ENCODE peak calls at places on chromosome 20, in six cellular contexts. One of them, this sample, is unnamed. For H3K4me1 and H3K36me3, the result is how much of the 10 kb centered on the place peaks cover.

GRCh38 chr20:64142546-64142945 is 21.7 kb upstream of the MYT1 start:
- DNase-seq in psoas muscle: no peak
- DNase-seq in upper lobe of left lung: peak
- DNase-seq in lung: no peak
- DNase-seq in heart right ventricle: no peak
- DNase-seq in Caco-2: peak
- DNase-seq in this sample: no peak

GRCh38 chr20:5689451-5689850 is 60.8 kb upstream of the SHLD1 start:
- DNase-seq in Caco-2: no peak
- DNase-seq in upper lobe of left lung: no peak
- DNase-seq in psoas muscle: no peak
- DNase-seq in heart right ventricle: no peak
- DNase-seq in lung: no peak
- DNase-seq in this sample: no peak

GRCh38 chr20:61937963-61938838 is 127.5 kb downstream of the TAF4 start:
- DNase-seq in upper lobe of left lung: no peak
- DNase-seq in Caco-2: peak
- DNase-seq in psoas muscle: no peak
- DNase-seq in lung: no peak
- DNase-seq in heart right ventricle: peak
- DNase-seq in this sample: no peak

GRCh38 chr20:3812975-3813599 is 7.3 kb upstream of the AP5S1 start:
- DNase-seq in heart right ventricle: no peak
- DNase-seq in psoas muscle: no peak
- DNase-seq in upper lobe of left lung: no peak
- DNase-seq in lung: no peak
- DNase-seq in Caco-2: no peak
- DNase-seq in this sample: no peak

GRCh38 chr20:48329676-48330644 is 497.8 kb downstream of the PREX1 start:
- DNase-seq in Caco-2: peak
- DNase-seq in lung: no peak
- DNase-seq in heart right ventricle: no peak
- DNase-seq in psoas muscle: no peak
- DNase-seq in upper lobe of left lung: no peak
- DNase-seq in this sample: no peak

GRCh38 chr20:45419188-45420091 is 3.5 kb downstream of the PIGT start:
- DNase-seq in upper lobe of left lung: peak
- DNase-seq in Caco-2: no peak
- DNase-seq in lung: peak
- DNase-seq in heart right ventricle: peak
- DNase-seq in psoas muscle: peak
- DNase-seq in this sample: no peak

GRCh38 chr20:34542439-34542838 is 16.1 kb upstream of the MAP1LC3A start:
- DNase-seq in psoas muscle: no peak
- DNase-seq in lung: no peak
- DNase-seq in upper lobe of left lung: no peak
- DNase-seq in heart right ventricle: no peak
- DNase-seq in Caco-2: no peak
- DNase-seq in this sample: no peak

GRCh38 chr20:40512567-40512966 is 176.5 kb downstream of the MAFB start:
- DNase-seq in heart right ventricle: no peak
- DNase-seq in Caco-2: no peak
- DNase-seq in lung: no peak
- DNase-seq in upper lobe of left lung: no peak
- DNase-seq in psoas muscle: no peak
- DNase-seq in this sample: no peak

GRCh38 chr20:63497946-63498935 is 642 bp downstream of the EEF1A2 start:
- DNase-seq in heart right ventricle: peak
- DNase-seq in psoas muscle: peak
- DNase-seq in Caco-2: peak
- DNase-seq in upper lobe of left lung: peak
- DNase-seq in lung: no peak
- DNase-seq in this sample: no peak

GRCh38 chr20:1868856-1869255 is 26.4 kb upstream of the SIRPA start:
- DNase-seq in lung: no peak
- DNase-seq in psoas muscle: no peak
- DNase-seq in Caco-2: no peak
- DNase-seq in heart right ventricle: no peak
- DNase-seq in upper lobe of left lung: no peak
- DNase-seq in this sample: no peak

GRCh38 chr20:5864873-5865582 is 85.3 kb downstream of the TRMT6 start:
- DNase-seq in heart right ventricle: no peak
- DNase-seq in Caco-2: no peak
- DNase-seq in upper lobe of left lung: no peak
- DNase-seq in lung: no peak
- DNase-seq in psoas muscle: no peak
- DNase-seq in this sample: no peak

GRCh38 chr20:24478584-24478983 is 9.2 kb downstream of the SYNDIG1 start:
- DNase-seq in upper lobe of left lung: no peak
- DNase-seq in heart right ventricle: no peak
- DNase-seq in lung: no peak
- DNase-seq in Caco-2: no peak
- DNase-seq in psoas muscle: no peak
- DNase-seq in this sample: no peak
- H3K4me1 ChIP-seq in upper lobe of left lung: under half
- H3K4me1 ChIP-seq in heart right ventricle: under half
- H3K4me1 ChIP-seq in lung: under half
- H3K4me1 ChIP-seq in Caco-2: under half
- H3K4me1 ChIP-seq in psoas muscle: under half
- H3K4me1 ChIP-seq in this sample: under half

GRCh38 chr20:36463212-36464061 is 77.9 kb upstream of the MYL9 start:
- DNase-seq in Caco-2: no peak
- DNase-seq in lung: no peak
- DNase-seq in psoas muscle: no peak
- DNase-seq in upper lobe of left lung: no peak
- DNase-seq in heart right ventricle: no peak
- DNase-seq in this sample: no peak

GRCh38 chr20:36460648-36461599 is 80.4 kb upstream of the MYL9 start:
- DNase-seq in psoas muscle: peak
- DNase-seq in Caco-2: peak
- DNase-seq in lung: peak
- DNase-seq in upper lobe of left lung: peak
- DNase-seq in heart right ventricle: peak
- DNase-seq in this sample: peak

GRCh38 chr20:36462440-36463211 is 78.7 kb upstream of the MYL9 start:
- DNase-seq in upper lobe of left lung: peak
- DNase-seq in lung: no peak
- DNase-seq in psoas muscle: peak
- DNase-seq in Caco-2: no peak
- DNase-seq in heart right ventricle: peak
- DNase-seq in this sample: no peak

GRCh38 chr20:36465109-36466080 is 75.9 kb upstream of the MYL9 start:
- DNase-seq in lung: no peak
- DNase-seq in heart right ventricle: no peak
- DNase-seq in upper lobe of left lung: peak
- DNase-seq in Caco-2: peak
- DNase-seq in psoas muscle: peak
- DNase-seq in this sample: no peak

DNA sequence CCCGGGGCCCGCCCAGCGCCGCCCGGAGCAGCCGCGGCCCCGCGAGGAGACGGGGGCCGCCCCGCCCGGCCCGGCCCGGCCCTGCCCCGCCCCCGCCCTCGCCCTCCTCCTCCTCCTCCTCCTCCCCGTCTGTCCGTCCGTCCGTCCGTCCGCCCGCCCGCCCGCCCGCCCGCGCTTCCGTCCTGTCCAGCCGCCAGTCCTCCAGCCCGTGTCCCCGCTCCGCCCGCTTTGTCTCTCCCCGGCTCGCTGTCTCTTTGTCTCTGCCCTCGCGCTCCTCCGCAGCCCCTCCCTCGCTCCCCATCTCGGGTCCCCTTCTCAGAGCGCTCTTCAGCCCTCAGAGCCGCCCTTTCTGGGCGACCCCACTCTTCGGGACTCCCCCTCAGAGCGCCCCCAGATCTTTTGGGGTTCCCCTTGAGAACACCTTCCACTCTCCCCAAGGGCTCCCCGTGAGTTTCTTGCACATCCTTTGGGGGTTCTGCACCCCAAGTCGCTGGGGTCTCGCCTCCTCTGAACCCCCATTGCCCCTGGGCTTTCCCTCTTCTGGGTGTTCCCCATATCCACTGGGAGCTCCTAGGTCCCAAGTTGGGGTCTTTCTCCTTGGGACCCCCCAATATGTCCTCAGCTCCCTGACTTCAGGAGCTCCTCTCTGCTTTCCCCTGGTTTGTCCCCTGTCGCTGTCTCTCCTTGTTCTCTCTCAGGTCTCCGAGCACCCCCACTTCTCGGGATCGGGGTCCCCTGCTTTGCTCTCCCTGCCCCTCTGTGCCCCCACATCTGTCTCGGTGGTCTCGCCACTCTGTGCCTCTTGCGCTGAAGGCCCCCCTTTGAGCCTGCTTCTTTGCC is 79.5 kb upstream of the MYL9 start:
- DNase-seq in lung: peak
- DNase-seq in upper lobe of left lung: peak
- DNase-seq in psoas muscle: peak
- DNase-seq in heart right ventricle: peak
- DNase-seq in Caco-2: peak
- DNase-seq in this sample: no peak
- H3K36me3 ChIP-seq in lung: under half
- H3K36me3 ChIP-seq in upper lobe of left lung: under half
- H3K36me3 ChIP-seq in psoas muscle: under half
- H3K36me3 ChIP-seq in heart right ventricle: under half
- H3K36me3 ChIP-seq in Caco-2: under half
- H3K36me3 ChIP-seq in this sample: under half

DNA sequence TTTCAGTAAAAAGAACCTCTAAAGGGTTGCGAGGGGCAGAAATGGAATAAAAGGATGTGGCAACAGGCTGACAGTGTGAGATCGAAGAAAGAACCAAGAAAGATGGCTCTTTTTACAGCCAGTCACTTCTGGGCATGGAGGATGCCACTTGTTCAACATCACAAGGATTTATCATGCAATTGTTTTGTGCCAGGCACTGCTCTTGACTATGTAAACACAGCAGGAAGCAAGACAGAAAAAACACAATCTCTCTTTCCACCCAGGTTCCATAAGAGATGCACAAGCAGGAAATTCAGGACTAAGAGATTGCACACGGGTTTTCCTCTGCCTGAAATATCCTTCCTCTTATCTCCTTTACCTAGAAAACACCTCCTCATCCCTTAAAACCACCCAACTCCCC is 38.0 kb downstream of the FOXA2 start:
- DNase-seq in lung: no peak
- DNase-seq in psoas muscle: no peak
- DNase-seq in upper lobe of left lung: no peak
- DNase-seq in Caco-2: no peak
- DNase-seq in heart right ventricle: no peak
- DNase-seq in this sample: no peak
- H3K4me1 ChIP-seq in lung: under half
- H3K4me1 ChIP-seq in psoas muscle: under half
- H3K4me1 ChIP-seq in upper lobe of left lung: under half
- H3K4me1 ChIP-seq in Caco-2: under half
- H3K4me1 ChIP-seq in heart right ventricle: under half
- H3K4me1 ChIP-seq in this sample: under half

GRCh38 chr20:37913563-37914366 is 10.8 kb downstream of the VSTM2L start:
- DNase-seq in upper lobe of left lung: no peak
- DNase-seq in psoas muscle: no peak
- DNase-seq in lung: no peak
- DNase-seq in Caco-2: no peak
- DNase-seq in heart right ventricle: no peak
- DNase-seq in this sample: no peak
- H3K36me3 ChIP-seq in upper lobe of left lung: under half
- H3K36me3 ChIP-seq in psoas muscle: under half
- H3K36me3 ChIP-seq in lung: under half
- H3K36me3 ChIP-seq in Caco-2: under half
- H3K36me3 ChIP-seq in heart right ventricle: under half
- H3K36me3 ChIP-seq in this sample: under half

This sample was measured in iPS DF 6.9.